ENCODE peak calls at places on chromosomes 2 and 18, in four cellular contexts. One of them, this sample, is unnamed. For H3K4me1, the result is how much of the 10 kb centered on the place peaks cover.

GRCh38 chr2:3147641-3148530 is 229.7 kb downstream of the EIPR1 start:
- DNase-seq in IMR-90: no peak
- DNase-seq in K562: no peak
- DNase-seq in GM12878: no peak
- DNase-seq in this sample: no peak

GRCh38 chr18:31970617-31971016 is 27.7 kb upstream of the TRAPPC8 start:
- DNase-seq in GM12878: no peak
- DNase-seq in IMR-90: no peak
- DNase-seq in K562: no peak
- DNase-seq in this sample: no peak

GRCh38 chr2:170886391-170886790 is 42.7 kb upstream of the GORASP2 start:
- DNase-seq in IMR-90: peak
- DNase-seq in K562: no peak
- DNase-seq in GM12878: no peak
- DNase-seq in this sample: no peak

GRCh38 chr2:60759654-60760053 is 3.6 kb downstream of the PAPOLG start:
- DNase-seq in GM12878: no peak
- DNase-seq in K562: no peak
- DNase-seq in IMR-90: no peak
- DNase-seq in this sample: peak

GRCh38 chr2:170486730-170487129 is 228.4 kb upstream of the SP5 start:
- DNase-seq in K562: no peak
- DNase-seq in IMR-90: no peak
- DNase-seq in GM12878: no peak
- DNase-seq in this sample: no peak

GRCh38 chr2:1032030-1032429 is 81.4 kb downstream of the SNTG2 start:
- DNase-seq in K562: no peak
- DNase-seq in IMR-90: no peak
- DNase-seq in GM12878: no peak
- DNase-seq in this sample: no peak

GRCh38 chr2:38075436-38076249 is at the start of gene CYP1B1:
- DNase-seq in GM12878: no peak
- DNase-seq in K562: no peak
- DNase-seq in IMR-90: no peak
- DNase-seq in this sample: no peak

GRCh38 chr2:132670104-132670960 is at the start of gene LYPD1:
- DNase-seq in K562: no peak
- DNase-seq in IMR-90: no peak
- DNase-seq in GM12878: no peak
- DNase-seq in this sample: peak

GRCh38 chr18:28407681-28408080 is 230.8 kb upstream of the CDH2 start:
- DNase-seq in IMR-90: no peak
- DNase-seq in K562: no peak
- DNase-seq in GM12878: no peak
- DNase-seq in this sample: no peak

GRCh38 chr18:35247412-35248249 is 6.8 kb downstream of the ZNF397 start:
- DNase-seq in IMR-90: no peak
- DNase-seq in GM12878: no peak
- DNase-seq in K562: no peak
- DNase-seq in this sample: no peak

GRCh38 chr2:18599509-18600254 is 10.3 kb upstream of the NT5C1B start:
- DNase-seq in K562: no peak
- DNase-seq in GM12878: no peak
- DNase-seq in IMR-90: peak
- DNase-seq in this sample: peak

GRCh38 chr2:196274387-196274809 is 103.0 kb upstream of the STK17B start:
- DNase-seq in IMR-90: peak
- DNase-seq in GM12878: no peak
- DNase-seq in K562: no peak
- DNase-seq in this sample: peak

GRCh38 chr18:54357082-54357659 is 487 bp downstream of the STARD6 start:
- DNase-seq in IMR-90: peak
- DNase-seq in K562: no peak
- DNase-seq in GM12878: no peak
- DNase-seq in this sample: peak

GRCh38 chr2:216108967-216109921 is at the start of gene XRCC5:
- DNase-seq in GM12878: peak
- DNase-seq in IMR-90: peak
- DNase-seq in K562: peak
- DNase-seq in this sample: peak

GRCh38 chr2:740446-741293 is 63.5 kb upstream of the TMEM18 start:
- DNase-seq in GM12878: no peak
- DNase-seq in IMR-90: peak
- DNase-seq in K562: peak
- DNase-seq in this sample: peak

GRCh38 chr2:213016984-213017351 is 134.4 kb downstream of the IKZF2 start:
- DNase-seq in IMR-90: peak
- DNase-seq in GM12878: no peak
- DNase-seq in K562: no peak
- DNase-seq in this sample: no peak

GRCh38 chr18:74456409-74457042 is 582 bp downstream of the DIPK1C start:
- DNase-seq in GM12878: no peak
- DNase-seq in K562: no peak
- DNase-seq in IMR-90: no peak
- DNase-seq in this sample: no peak

GRCh38 chr2:186862869-186863709 is 14.1 kb upstream of the ZSWIM2 start:
- DNase-seq in K562: peak
- DNase-seq in GM12878: no peak
- DNase-seq in IMR-90: peak
- DNase-seq in this sample: peak

GRCh38 chr2:133791191-133791590 is 222.9 kb upstream of the NCKAP5 start:
- DNase-seq in IMR-90: peak
- DNase-seq in K562: no peak
- DNase-seq in GM12878: no peak
- DNase-seq in this sample: peak

GRCh38 chr2:188701836-188702235 is 272.3 kb upstream of the COL3A1 start:
- DNase-seq in IMR-90: peak
- DNase-seq in GM12878: no peak
- DNase-seq in K562: no peak
- DNase-seq in this sample: peak

GRCh38 chr2:88735853-88736252 is 44.4 kb downstream of the RPIA start:
- DNase-seq in IMR-90: no peak
- DNase-seq in K562: peak
- DNase-seq in GM12878: no peak
- DNase-seq in this sample: no peak

GRCh38 chr2:167480986-167481309 is 592.7 kb downstream of the XIRP2 start:
- DNase-seq in IMR-90: no peak
- DNase-seq in GM12878: no peak
- DNase-seq in K562: no peak
- DNase-seq in this sample: no peak

GRCh38 chr2:96240341-96241038 is 25.3 kb downstream of the TMEM127 start:
- DNase-seq in K562: no peak
- DNase-seq in IMR-90: no peak
- DNase-seq in GM12878: no peak
- DNase-seq in this sample: no peak

GRCh38 chr2:49770919-49771318 is 616.6 kb upstream of the FSHR start:
- DNase-seq in K562: no peak
- DNase-seq in GM12878: no peak
- DNase-seq in IMR-90: no peak
- DNase-seq in this sample: no peak

GRCh38 chr2:142515493-142515892 is 362.0 kb upstream of the KYNU start:
- DNase-seq in GM12878: no peak
- DNase-seq in K562: no peak
- DNase-seq in IMR-90: no peak
- DNase-seq in this sample: no peak

GRCh38 chr2:142525720-142526119 is 351.7 kb upstream of the KYNU start:
- DNase-seq in GM12878: no peak
- DNase-seq in K562: no peak
- DNase-seq in IMR-90: no peak
- DNase-seq in this sample: no peak

DNA sequence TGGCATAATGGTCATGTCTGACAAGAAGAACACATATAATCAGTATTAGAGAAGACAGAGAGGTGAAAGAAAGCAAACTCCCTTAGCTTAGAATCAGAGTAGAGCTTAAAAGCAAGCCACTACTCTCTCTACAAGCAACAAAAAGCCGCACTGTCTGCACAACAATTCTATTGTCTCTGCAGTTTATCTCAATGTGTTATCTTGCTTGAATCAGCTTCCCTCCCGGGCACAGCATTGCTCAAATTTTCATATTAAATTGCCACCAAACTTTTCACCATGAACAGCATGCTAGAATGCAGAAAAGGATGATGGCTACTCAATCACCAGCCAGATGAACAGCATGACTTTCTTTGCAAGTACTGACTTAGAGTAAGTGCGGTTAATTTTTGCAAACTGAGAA is 356.0 kb upstream of the KYNU start:
- DNase-seq in GM12878: no peak
- DNase-seq in K562: no peak
- DNase-seq in IMR-90: no peak
- DNase-seq in this sample: no peak
- TF ChIP-seq CTCF in GM12878: no peak
- TF ChIP-seq CTCF in K562: no peak
- TF ChIP-seq CTCF in IMR-90: no peak
- TF ChIP-seq CTCF in this sample: no peak

DNA sequence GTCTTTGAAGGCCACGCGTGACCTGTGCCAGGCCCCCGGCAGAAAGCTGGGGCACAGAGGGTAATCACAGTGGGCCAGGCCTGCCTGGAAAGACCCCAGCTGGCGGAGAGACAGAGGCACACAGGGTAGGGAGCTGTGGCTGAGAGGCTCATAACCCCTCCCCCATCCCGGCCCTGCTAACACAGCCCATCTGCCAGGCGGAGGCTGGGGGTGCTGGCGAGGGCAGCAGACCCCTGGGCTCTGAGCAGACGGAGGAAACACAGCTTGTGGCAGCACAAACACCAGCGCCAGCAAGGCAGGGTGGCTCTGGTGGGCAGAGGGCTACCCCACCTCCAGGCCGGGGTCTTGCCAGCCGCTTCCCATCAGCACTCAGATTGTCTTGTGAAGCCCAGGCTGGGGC is 19.0 kb downstream of the HS6ST1 start:
- DNase-seq in K562: no peak
- DNase-seq in GM12878: no peak
- DNase-seq in IMR-90: no peak
- DNase-seq in this sample: no peak
- H3K4me1 ChIP-seq in K562: under half
- H3K4me1 ChIP-seq in GM12878: under half
- H3K4me1 ChIP-seq in IMR-90: half or more
- H3K4me1 ChIP-seq in this sample: under half

GRCh38 chr2:224022474-224022873 is 16.6 kb downstream of the SERPINE2 start:
- DNase-seq in K562: no peak
- DNase-seq in GM12878: peak
- DNase-seq in IMR-90: no peak
- DNase-seq in this sample: no peak
- TF ChIP-seq FOS in K562: no peak
- TF ChIP-seq FOS in GM12878: no peak
- TF ChIP-seq FOS in IMR-90: no peak
- TF ChIP-seq FOS in this sample: no peak

GRCh38 chr2:239531456-239532304 is 130.9 kb upstream of the HDAC4 start:
- DNase-seq in IMR-90: no peak
- DNase-seq in K562: no peak
- DNase-seq in GM12878: no peak
- DNase-seq in this sample: no peak

GRCh38 chr2:239532859-239533258 is 132.0 kb upstream of the HDAC4 start:
- DNase-seq in IMR-90: no peak
- DNase-seq in GM12878: no peak
- DNase-seq in K562: no peak
- DNase-seq in this sample: no peak

GRCh38 chr2:239533917-239534316 is 133.1 kb upstream of the HDAC4 start:
- DNase-seq in IMR-90: no peak
- DNase-seq in K562: no peak
- DNase-seq in GM12878: no peak
- DNase-seq in this sample: no peak

GRCh38 chr2:239530749-239531316 is 130.0 kb upstream of the HDAC4 start:
- DNase-seq in GM12878: no peak
- DNase-seq in IMR-90: no peak
- DNase-seq in K562: no peak
- DNase-seq in this sample: no peak

GRCh38 chr2:239532305-239532649 is 131.5 kb upstream of the HDAC4 start:
- DNase-seq in GM12878: no peak
- DNase-seq in K562: no peak
- DNase-seq in IMR-90: no peak
- DNase-seq in this sample: no peak
- TF ChIP-seq CTCF in GM12878: no peak
- TF ChIP-seq CTCF in K562: no peak
- TF ChIP-seq CTCF in IMR-90: no peak
- TF ChIP-seq CTCF in this sample: no peak

GRCh38 chr2:26764906-26765305 is 822 bp downstream of the SLC35F6 start:
- DNase-seq in GM12878: no peak
- DNase-seq in K562: no peak
- DNase-seq in IMR-90: no peak
- DNase-seq in this sample: no peak

GRCh38 chr2:26768759-26769500 is 4.8 kb downstream of the SLC35F6 start:
- DNase-seq in IMR-90: no peak
- DNase-seq in GM12878: no peak
- DNase-seq in K562: peak
- DNase-seq in this sample: peak

GRCh38 chr2:26767894-26768487 is 3.9 kb downstream of the SLC35F6 start:
- DNase-seq in GM12878: no peak
- DNase-seq in IMR-90: no peak
- DNase-seq in K562: no peak
- DNase-seq in this sample: no peak

GRCh38 chr2:26765475-26766200 is 1.6 kb downstream of the SLC35F6 start:
- DNase-seq in IMR-90: no peak
- DNase-seq in GM12878: no peak
- DNase-seq in K562: no peak
- DNase-seq in this sample: no peak

GRCh38 chr2:26767129-26767528 is 3.0 kb downstream of the SLC35F6 start:
- DNase-seq in IMR-90: no peak
- DNase-seq in K562: no peak
- DNase-seq in GM12878: no peak
- DNase-seq in this sample: no peak
- H3K4me1 ChIP-seq in IMR-90: under half
- H3K4me1 ChIP-seq in K562: half or more
- H3K4me1 ChIP-seq in GM12878: under half
- H3K4me1 ChIP-seq in this sample: under half

GRCh38 chr2:108382196-108382595 is 4.4 kb downstream of the SULT1C4 start:
- DNase-seq in IMR-90: peak
- DNase-seq in GM12878: no peak
- DNase-seq in K562: no peak
- DNase-seq in this sample: no peak

GRCh38 chr2:108383146-108383830 is 5.5 kb downstream of the SULT1C4 start:
- DNase-seq in K562: no peak
- DNase-seq in GM12878: no peak
- DNase-seq in IMR-90: no peak
- DNase-seq in this sample: no peak

GRCh38 chr2:108388045-108388444 is 10.3 kb downstream of the SULT1C4 start:
- DNase-seq in GM12878: no peak
- DNase-seq in IMR-90: no peak
- DNase-seq in K562: no peak
- DNase-seq in this sample: no peak

GRCh38 chr2:108385411-108386071 is 7.8 kb downstream of the SULT1C4 start:
- DNase-seq in GM12878: peak
- DNase-seq in IMR-90: no peak
- DNase-seq in K562: no peak
- DNase-seq in this sample: no peak

GRCh38 chr2:108384662-108385393 is 7.1 kb downstream of the SULT1C4 start:
- DNase-seq in K562: no peak
- DNase-seq in GM12878: no peak
- DNase-seq in IMR-90: no peak
- DNase-seq in this sample: no peak
- TF ChIP-seq FOS in K562: no peak
- TF ChIP-seq FOS in GM12878: no peak
- TF ChIP-seq FOS in IMR-90: no peak
- TF ChIP-seq FOS in this sample: no peak

This sample was measured in endothelial cell of umbilical vein.